ENCODE peak calls at places on chromosomes 13 and 19, in six cellular contexts. O is mesendoderm, D is neuronal stem cell, U is H1, X is mesenchymal stem cell, K is IMR-90. T is an unnamed sample.

GRCh38 chr19:12792853-12793289 is 1.6 kb downstream of the JUNB start:
- DNase-seq in O (no peak), D (no peak), U (no peak), X (no peak), K (no peak), T (no peak)

GRCh38 chr13:90414691-90415596 is 932.5 kb upstream of the MIR17HG start:
- DNase-seq in O (peak; percentile 84), D (no peak), U (no peak), X (peak; percentile 87), K (peak; percentile 81), T (no peak)

GRCh38 chr19:8575467-8575997 is 1.7 kb downstream of the MYO1F start:
- DNase-seq in O (peak; percentile 92), D (no peak), U (no peak), X (no peak), K (peak; percentile 35), T (peak; percentile 15)

GRCh38 chr19:6890938-6891337 is 3.6 kb downstream of the ADGRE1 start:
- DNase-seq in O (no peak), D (no peak), U (no peak), X (no peak), K (no peak), T (no peak)

GRCh38 chr19:41993612-41994483 is at the start of gene ATP1A3:
- DNase-seq in O (peak; percentile 72), D (peak; percentile 65), U (peak; percentile 88), X (peak; percentile 33), K (peak; percentile 21), T (no peak)

GRCh38 chr19:51439021-51439465 is 19.2 kb downstream of the SIGLEC8 start:
- DNase-seq in O (peak; percentile 21), D (no peak), U (no peak), X (no peak), K (no peak), T (no peak)

GRCh38 chr19:58196911-58197616 is 14.2 kb downstream of the ZNF274 start:
- DNase-seq in O (peak; percentile 68), D (no peak), U (no peak), X (peak; percentile 56), K (peak; percentile 13), T (no peak)

GRCh38 chr13:91358384-91358776 is 10.9 kb downstream of the MIR17HG start:
- DNase-seq in O (no peak), D (no peak), U (no peak), X (no peak), K (no peak), T (no peak)

GRCh38 chr19:31023038-31023437 is 326.2 kb downstream of the TSHZ3 start:
- DNase-seq in O (peak; percentile 35), D (no peak), U (no peak), X (no peak), K (no peak), T (no peak)

GRCh38 chr13:24050292-24050711 is 110.2 kb upstream of the SPATA13 start:
- DNase-seq in O (no peak), D (no peak), U (no peak), X (peak; percentile 51), K (peak; percentile 86), T (no peak)

GRCh38 chr13:84553252-84553651 is 671.0 kb upstream of the SLITRK1 start:
- DNase-seq in O (no peak), D (no peak), U (no peak), X (no peak), K (no peak), T (no peak)

GRCh38 chr13:110467516-110467915 is 94.0 kb downstream of the RAB20 start:
- DNase-seq in O (no peak), D (no peak), U (no peak), X (no peak), K (no peak), T (no peak)

GRCh38 chr13:26660761-26661160 is 99.8 kb downstream of the GPR12 start:
- DNase-seq in O (no peak), D (no peak), U (no peak), X (no peak), K (no peak), T (no peak)
- H3K4me3 ChIP-seq in O (no peak overlapping the region), D (no peak overlapping the region), U (no peak overlapping the region), X (no peak overlapping the region), K (no peak overlapping the region), T (no peak overlapping the region)

GRCh38 chr19:14093117-14093784 is 2.7 kb upstream of the SAMD1 start:
- DNase-seq in O (no peak), D (no peak), U (no peak), X (no peak), K (no peak), T (no peak)
- H3K4me1 ChIP-seq in O (peaks cover 2% of the 10 kb centered on the region), D (peaks cover 4% of the 10 kb centered on the region), U (peaks cover 4% of the 10 kb centered on the region), X (peaks cover 13% of the 10 kb centered on the region), K (no peaks in the 10 kb centered on the region), T (peaks cover 7% of the 10 kb centered on the region)

GRCh38 chr13:112960671-112961070 is 8.3 kb upstream of the MCF2L start:
- DNase-seq in O (no peak), D (no peak), U (no peak), X (no peak), K (no peak), T (no peak)

GRCh38 chr13:112962396-112962795 is 6.6 kb upstream of the MCF2L start:
- DNase-seq in O (no peak), D (no peak), U (no peak), X (no peak), K (no peak), T (no peak)

GRCh38 chr13:112959701-112960542 is 9.1 kb upstream of the MCF2L start:
- DNase-seq in O (no peak), D (no peak), U (no peak), X (no peak), K (no peak), T (no peak)

GRCh38 chr13:112962911-112963625 is 5.9 kb upstream of the MCF2L start:
- DNase-seq in O (no peak), D (no peak), U (no peak), X (no peak), K (no peak), T (no peak)

DNA sequence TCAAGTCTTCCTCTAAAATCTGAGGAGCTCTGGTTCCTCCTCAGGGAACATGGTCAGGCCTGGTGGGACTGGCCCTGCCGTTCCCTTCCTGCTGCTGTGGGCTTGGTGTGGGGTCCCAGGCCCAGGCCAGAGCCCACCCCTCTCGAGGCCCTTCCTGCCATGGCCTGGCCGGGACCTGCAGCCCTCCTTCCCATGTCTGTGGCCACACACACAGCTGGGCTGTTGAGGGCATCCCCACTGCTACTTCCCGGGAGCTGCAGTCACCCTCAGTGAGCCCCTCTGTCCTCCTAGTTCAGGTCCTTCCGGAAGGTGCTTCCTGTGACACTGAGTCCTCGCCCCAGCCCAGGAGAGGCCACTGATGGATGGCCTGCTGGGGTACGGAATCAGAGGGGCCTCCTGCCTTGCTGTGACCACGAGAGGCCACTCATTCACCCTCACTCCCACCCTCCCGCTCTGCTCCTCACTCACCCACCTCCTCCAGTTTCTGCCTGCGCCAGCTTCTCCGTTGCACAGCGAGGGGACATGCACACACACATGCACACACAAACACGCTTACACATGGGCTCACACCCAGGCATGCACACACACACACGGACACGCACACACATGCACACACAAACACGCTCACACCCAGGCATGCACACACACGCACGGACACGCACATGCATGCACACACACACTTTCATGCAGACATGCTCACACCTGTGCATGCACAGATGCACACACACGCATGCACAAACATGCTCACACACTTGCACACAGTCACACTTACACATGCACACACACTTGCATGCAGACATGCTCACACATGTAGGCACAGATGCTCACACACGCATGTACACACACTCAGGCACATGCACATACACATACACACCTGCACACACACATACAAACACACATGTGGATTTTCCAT is 7.3 kb upstream of the MCF2L start:
- DNase-seq in O (no peak), D (no peak), U (no peak), X (no peak), K (no peak), T (no peak)
- H3K23ac ChIP-seq in O (no peak overlapping the region), D (peak overlapping the region; percentile 83), U (no peak overlapping the region), X (no peak overlapping the region), K (no peak overlapping the region), T (no peak overlapping the region)

DNA sequence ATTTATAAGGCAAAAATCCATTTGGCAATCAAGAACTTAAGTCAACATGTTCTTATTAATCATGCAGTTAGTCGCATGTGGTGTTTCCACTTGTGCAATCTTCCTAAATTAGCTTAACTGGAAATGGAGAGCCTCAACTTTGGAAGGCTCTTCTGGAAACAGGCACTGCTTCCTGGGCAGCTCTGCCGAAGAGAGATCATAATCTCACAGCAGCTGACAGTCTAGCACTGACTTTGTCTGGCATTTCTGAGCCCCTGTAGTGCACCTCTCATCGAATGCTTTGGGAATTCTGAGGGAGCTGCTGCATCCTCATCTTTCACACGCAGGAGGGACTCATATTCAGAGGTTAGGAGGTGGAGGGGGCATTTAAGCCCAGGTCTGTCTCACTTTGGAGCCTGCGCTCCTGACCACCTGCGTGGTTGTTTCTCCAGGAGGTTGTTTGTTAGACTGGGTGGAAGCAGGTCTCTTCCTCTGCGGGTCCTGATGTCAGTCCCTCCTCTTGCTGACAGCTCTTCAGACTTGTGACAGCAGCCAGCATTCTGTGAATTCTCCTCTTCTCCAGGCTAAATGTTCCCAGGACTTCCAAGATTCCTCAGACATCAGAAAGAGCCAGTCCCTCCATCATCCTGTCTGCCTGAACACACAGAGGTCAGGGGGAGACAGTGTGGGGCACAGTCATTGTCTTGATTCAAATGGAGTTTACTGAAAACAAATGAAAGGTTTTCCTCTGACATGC is 100.4 kb upstream of the GJB6 start:
- DNase-seq in O (peak; percentile 61), D (no peak), U (no peak), X (peak; percentile 6), K (no peak), T (no peak)
- H3K4me3 ChIP-seq in O (no peak overlapping the region), D (no peak overlapping the region), U (no peak overlapping the region), X (peak overlapping the region; percentile 42), K (no peak overlapping the region), T (no peak overlapping the region)

GRCh38 chr19:13979224-13979623 is 26.9 kb downstream of the RFX1 start:
- DNase-seq in O (peak; percentile 56), D (no peak), U (no peak), X (peak; percentile 19), K (no peak), T (no peak)
- H3K4me1 ChIP-seq in O (peaks cover 3% of the 10 kb centered on the region), D (peaks cover under 1% of the 10 kb centered on the region), U (peaks cover 12% of the 10 kb centered on the region), X (peaks cover 18% of the 10 kb centered on the region), K (no peaks in the 10 kb centered on the region), T (peaks cover 27% of the 10 kb centered on the region)

DNA sequence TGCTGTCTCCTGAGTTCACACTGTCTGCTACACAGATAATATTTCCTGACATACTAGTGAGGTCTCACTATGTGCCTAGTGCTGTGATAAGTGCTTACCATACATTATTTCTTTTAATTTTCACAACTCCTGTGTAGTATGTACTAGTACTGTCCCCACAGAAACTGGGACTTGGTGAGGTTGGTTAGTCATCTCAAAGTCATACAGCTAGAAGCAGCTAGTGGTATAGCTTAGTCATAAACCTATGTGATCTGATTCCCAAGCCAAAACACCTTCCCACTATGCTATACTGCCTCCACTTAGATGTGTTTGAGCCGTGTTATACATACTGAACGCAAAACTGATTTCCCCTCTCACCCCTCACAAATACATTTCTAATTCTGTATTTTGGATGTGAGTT is 10.5 kb downstream of the MTMR6 start:
- DNase-seq in O (no peak), D (no peak), U (no peak), X (peak; percentile 38), K (peak; percentile 65), T (no peak)
- H3K23ac ChIP-seq in O (no peak overlapping the region), D (no peak overlapping the region), U (no peak overlapping the region), X (no peak overlapping the region), K (no peak overlapping the region), T (no peak overlapping the region)

GRCh38 chr19:18419699-18420460 is 682 bp downstream of the SSBP4 start:
- DNase-seq in O (no peak), D (no peak), U (no peak), X (peak; percentile 31), K (no peak), T (no peak)
- H3K4me3 ChIP-seq in O (peak overlapping the region; percentile 29), D (peak overlapping the region; percentile 86), U (peak overlapping the region; percentile 33), X (peak overlapping the region; percentile 88), K (peak overlapping the region; percentile 68), T (peak overlapping the region; percentile 76)